ENCODE peak calls at places on chromosome X, in six cellular contexts. J is transverse colon; R is iPS DF 6.9; G is upper lobe of left lung; Q is CD4-positive, alpha-beta memory T cell; D is WERI-Rb-1. F is an unnamed sample.

GRCh38 chrX:101416691-101417090 is 8.7 kb downstream of the HNRNPH2 start:
- DNase-seq in J (no peak), R (no peak), G (no peak), Q (no peak), D (no peak), F (no peak)

GRCh38 chrX:56800801-56801200 is 71.8 kb downstream of the NBDY start:
- DNase-seq in J (peak; percentile 6), R (no peak), G (no peak), Q (peak; percentile 80), D (no peak), F (peak; percentile 69)

GRCh38 chrX:13159886-13160285 is 115.5 kb upstream of the FAM9C start:
- DNase-seq in J (no peak), R (no peak), G (no peak), Q (no peak), D (no peak), F (no peak)

GRCh38 chrX:102651242-102651967 is at the start of gene GPRASP1:
- DNase-seq in J (peak; percentile 52), R (no peak), G (peak; percentile 89), Q (peak; percentile 67), D (peak; percentile 67), F (no peak)

GRCh38 chrX:151711787-151712186 is 4.0 kb upstream of the FATE1 start:
- DNase-seq in J (no peak), R (no peak), G (no peak), Q (no peak), D (no peak), F (no peak)

GRCh38 chrX:124332481-124333424 is at the start of gene TEX13D:
- DNase-seq in J (no peak), R (no peak), G (peak; percentile 48), Q (no peak), D (no peak), F (no peak)

GRCh38 chrX:39736219-39737211 is 361.2 kb downstream of the BCOR start:
- DNase-seq in J (peak; percentile 53), R (no peak), G (peak; percentile 74), Q (no peak), D (no peak), F (no peak)

GRCh38 chrX:65921363-65921762 is 118.5 kb downstream of the VSIG4 start:
- DNase-seq in J (no peak), R (no peak), G (no peak), Q (no peak), D (no peak), F (no peak)

GRCh38 chrX:50157545-50158125 is 43.2 kb downstream of the AKAP4 start:
- DNase-seq in J (peak; percentile 49), R (no peak), G (no peak), Q (no peak), D (no peak), F (no peak)

GRCh38 chrX:30065226-30065625 is 150.1 kb upstream of the MAGEB2 start:
- DNase-seq in J (no peak), R (no peak), G (no peak), Q (no peak), D (no peak), F (no peak)

GRCh38 chrX:46912673-46913491 is 661 bp downstream of the JADE3 start:
- DNase-seq in J (peak; percentile 50), R (no peak), G (peak; percentile 83), Q (no peak), D (peak; percentile 45), F (peak; percentile 66)

GRCh38 chrX:46574337-46574940 is 874 bp downstream of the CHST7 start:
- DNase-seq in J (no peak), R (no peak), G (peak; percentile 85), Q (peak; percentile 64), D (peak; percentile 28), F (no peak)

GRCh38 chrX:71364221-71364620 is 1.9 kb upstream of the TAF1 start:
- DNase-seq in J (no peak), R (no peak), G (no peak), Q (no peak), D (no peak), F (no peak)

GRCh38 chrX:119512145-119512800 is 44.0 kb downstream of the SLC25A5 start:
- DNase-seq in J (peak; percentile 70), R (no peak), G (no peak), Q (no peak), D (peak; percentile 75), F (peak; percentile 78)

GRCh38 chrX:151153086-151153485 is 23.3 kb upstream of the GPR50 start:
- DNase-seq in J (no peak), R (no peak), G (no peak), Q (no peak), D (no peak), F (no peak)

GRCh38 chrX:134622056-134622812 is 36.0 kb downstream of the PLAC1 start:
- DNase-seq in J (no peak), R (peak; percentile 11), G (no peak), Q (no peak), D (no peak), F (no peak)

GRCh38 chrX:23773601-23774175 is 9.3 kb upstream of the SAT1 start:
- DNase-seq in J (peak; percentile 19), R (no peak), G (no peak), Q (peak; percentile 77), D (no peak), F (peak; percentile 81)

GRCh38 chrX:134717698-134718328 is 59.5 kb upstream of the PLAC1 start:
- DNase-seq in J (no peak), R (no peak), G (no peak), Q (no peak), D (no peak), F (no peak)

GRCh38 chrX:13688772-13689518 is at the start of gene RAB9A:
- DNase-seq in J (peak; percentile 91), R (peak; percentile 11), G (peak; percentile 97), Q (peak; percentile 80), D (peak; percentile 93), F (peak; percentile 86)

GRCh38 chrX:34332336-34332735 is 200.2 kb upstream of the FAM47A start:
- DNase-seq in J (no peak), R (no peak), G (no peak), Q (no peak), D (no peak), F (no peak)

GRCh38 chrX:1483843-1484637 is 31.3 kb upstream of the ASMTL start:
- DNase-seq in J (no peak), R (no peak), G (no peak), Q (peak; percentile 28), D (no peak), F (no peak)

DNA sequence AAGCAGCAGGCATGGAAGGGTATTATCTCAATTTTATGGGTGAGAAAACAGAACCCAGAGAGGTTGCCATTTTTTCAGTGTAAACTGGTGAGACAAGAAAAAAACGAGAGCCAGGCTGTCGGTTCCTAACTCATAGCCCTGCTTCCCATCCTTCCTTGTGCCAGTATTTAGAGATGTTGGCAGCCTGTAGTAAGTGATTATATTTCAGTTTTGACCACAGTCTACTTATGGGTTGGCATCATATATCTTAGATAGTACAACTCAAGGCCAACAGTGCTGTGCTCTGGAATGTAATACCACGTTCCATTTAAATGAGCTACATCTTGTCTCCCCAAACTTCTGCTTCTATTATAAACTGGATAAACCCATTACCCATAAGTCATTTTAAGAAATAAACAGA is 40.8 kb downstream of the XK start:
- DNase-seq in J (no peak), R (no peak), G (no peak), Q (no peak), D (no peak), F (no peak)
- H3K9me3 ChIP-seq in J (no peaks in the 10 kb centered on the region), R (no peaks in the 10 kb centered on the region), G (no peaks in the 10 kb centered on the region), Q (no peaks in the 10 kb centered on the region), D (no peaks in the 10 kb centered on the region), F (no peaks in the 10 kb centered on the region)

DNA sequence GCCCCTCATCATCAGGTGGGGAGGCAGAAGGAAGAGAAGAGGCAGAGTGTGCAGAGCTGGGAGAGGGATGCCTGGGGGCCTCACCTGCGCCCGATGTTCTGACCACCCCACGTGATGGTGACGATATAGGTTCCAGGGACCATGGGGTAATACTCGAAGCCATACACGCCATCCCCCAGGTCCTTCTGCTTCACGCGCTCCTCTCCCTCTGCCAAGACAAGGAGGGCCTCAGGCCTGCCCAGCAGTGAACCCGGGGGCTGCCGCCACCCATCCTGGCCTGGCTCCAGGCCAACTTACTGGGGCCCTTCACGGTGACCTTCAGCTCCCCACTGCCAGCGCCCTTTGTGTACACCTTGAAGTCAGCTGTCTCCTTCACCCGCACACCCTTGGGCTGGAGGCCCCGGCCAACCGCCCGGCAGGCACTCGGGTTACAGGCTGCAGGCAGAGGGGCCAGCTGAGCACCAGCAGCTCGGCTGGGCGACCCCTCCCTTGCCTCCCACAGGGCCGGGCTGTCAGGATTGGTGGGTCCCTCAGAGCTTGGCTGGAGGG is 9.3 kb downstream of the FLNA start:
- DNase-seq in J (no peak), R (no peak), G (peak; percentile 54), Q (no peak), D (no peak), F (no peak)
- H3K9me3 ChIP-seq in J (no peaks in the 10 kb centered on the region), R (no peaks in the 10 kb centered on the region), G (no peaks in the 10 kb centered on the region), Q (no peaks in the 10 kb centered on the region), D (no peaks in the 10 kb centered on the region), F (no peaks in the 10 kb centered on the region)

GRCh38 chrX:9393571-9393970 is 71.3 kb upstream of the TBL1X start:
- DNase-seq in J (no peak), R (no peak), G (no peak), Q (no peak), D (no peak), F (no peak)
- H3K9me3 ChIP-seq in J (no peaks in the 10 kb centered on the region), R (no peaks in the 10 kb centered on the region), G (no peaks in the 10 kb centered on the region), Q (no peaks in the 10 kb centered on the region), D (peaks cover 4% of the 10 kb centered on the region), F (no peaks in the 10 kb centered on the region)

DNA sequence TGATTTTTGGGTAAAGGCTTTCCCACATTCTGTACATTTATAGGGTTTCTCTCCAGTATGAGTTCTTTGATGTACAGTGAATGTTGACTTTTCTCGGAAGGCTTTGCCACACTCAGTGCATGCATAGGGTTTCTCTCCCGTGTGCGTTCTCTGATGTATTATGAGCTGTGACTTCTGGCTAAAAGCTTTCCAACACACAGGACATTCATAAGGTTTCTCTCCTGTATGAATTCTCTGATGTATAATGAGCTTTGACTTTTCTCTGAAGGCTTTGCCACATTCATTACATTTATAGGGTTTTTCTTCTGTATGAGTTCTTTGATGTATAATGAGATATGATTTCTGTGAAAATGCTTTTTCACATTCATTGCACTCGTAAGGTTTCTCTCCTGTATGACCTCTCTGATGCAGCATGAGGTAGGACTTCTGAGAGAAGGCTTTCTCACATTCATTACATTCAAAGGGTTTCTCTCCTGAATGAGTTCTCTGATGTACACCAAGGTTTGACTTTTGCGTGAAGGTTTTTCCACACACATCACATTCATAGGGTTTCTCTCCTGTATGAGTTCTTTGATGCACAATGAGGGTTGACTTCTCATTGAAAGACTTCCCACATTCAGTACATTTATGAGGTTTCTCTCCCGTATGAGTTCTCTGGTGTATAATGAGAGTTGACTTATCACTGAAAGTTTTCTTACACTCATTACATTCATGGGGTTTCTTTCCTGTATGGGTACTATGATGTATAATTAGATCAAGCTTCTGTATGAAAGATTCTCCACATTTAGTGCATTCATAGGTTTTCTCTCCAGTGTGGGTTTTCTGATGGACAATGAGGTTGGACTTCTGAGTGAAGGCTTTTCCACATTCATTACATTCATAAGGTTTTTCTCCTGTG is 27.3 kb downstream of the ZNF182 start:
- DNase-seq in J (no peak), R (no peak), G (no peak), Q (no peak), D (no peak), F (no peak)
- H3K9me3 ChIP-seq in J (peaks cover 19% of the 10 kb centered on the region), R (peaks cover 4% of the 10 kb centered on the region), G (peaks cover 23% of the 10 kb centered on the region), Q (peaks cover 4% of the 10 kb centered on the region), D (peaks cover 14% of the 10 kb centered on the region), F (peaks cover 64% of the 10 kb centered on the region)

GRCh38 chrX:154661200-154661599 is 7.8 kb upstream of the CTAG2 start:
- DNase-seq in J (no peak), R (no peak), G (no peak), Q (no peak), D (no peak), F (no peak)
- H3K9me3 ChIP-seq in J (no peaks in the 10 kb centered on the region), R (no peaks in the 10 kb centered on the region), G (no peaks in the 10 kb centered on the region), Q (no peaks in the 10 kb centered on the region), D (peaks cover 6% of the 10 kb centered on the region), F (no peaks in the 10 kb centered on the region)